ENCODE peak calls at places on chromosome 1, in four cellular contexts. O is GM23338, I is OCI-LY7, S is hepatocyte. N is an unnamed sample.
A peak's percentile ranks its signal among the peaks of the same experiment; 100 is the strongest.

GRCh38 chr1:221141059-221141458 is 261.8 kb downstream of the HLX start:
- DNase-seq in O (no peak), I (no peak), S (no peak), N (no peak)

GRCh38 chr1:86507935-86508582 is 38.8 kb upstream of the CLCA4 start:
- DNase-seq in O (peak; percentile 63), I (peak; percentile 20), S (peak; percentile 27), N (peak; percentile 69)

GRCh38 chr1:151799179-151800022 is 5.8 kb downstream of the LINGO4 start:
- DNase-seq in O (peak; percentile 34), I (no peak), S (no peak), N (peak; percentile 21)

GRCh38 chr1:87956072-87956471 is 627.4 kb downstream of the LMO4 start:
- DNase-seq in O (no peak), I (no peak), S (peak; percentile 32), N (peak; percentile 99)

GRCh38 chr1:36327421-36328087 is 4.1 kb upstream of the EVA1B start:
- DNase-seq in O (no peak), I (no peak), S (no peak), N (peak; percentile 74)

GRCh38 chr1:19643113-19643512 is 998 bp upstream of the NBL1 start:
- DNase-seq in O (no peak), I (no peak), S (peak; percentile 57), N (peak; percentile 82)

GRCh38 chr1:28860332-28861073 is 48.5 kb downstream of the OPRD1 start:
- DNase-seq in O (no peak), I (no peak), S (peak; percentile 86), N (peak; percentile 33)

GRCh38 chr1:11592752-11593151 is 61.5 kb downstream of the FBXO2 start:
- DNase-seq in O (no peak), I (no peak), S (no peak), N (no peak)

GRCh38 chr1:94239796-94240195 is 2.4 kb upstream of the ARHGAP29 start:
- DNase-seq in O (no peak), I (no peak), S (no peak), N (peak; percentile 79)

GRCh38 chr1:180257028-180257386 is 26.9 kb downstream of the LHX4 start:
- DNase-seq in O (no peak), I (no peak), S (no peak), N (no peak)

GRCh38 chr1:225581193-225581592 is 71.7 kb downstream of the ENAH start:
- DNase-seq in O (no peak), I (no peak), S (no peak), N (no peak)

GRCh38 chr1:47915677-47916353 is 81.4 kb downstream of the TRABD2B start:
- DNase-seq in O (peak; percentile 51), I (no peak), S (no peak), N (no peak)

GRCh38 chr1:18939398-18940302 is 16.8 kb downstream of the IFFO2 start:
- DNase-seq in O (no peak), I (no peak), S (no peak), N (peak; percentile 76)

GRCh38 chr1:101756411-101756810 is 240.3 kb downstream of the OLFM3 start:
- DNase-seq in O (no peak), I (no peak), S (no peak), N (no peak)

GRCh38 chr1:181097242-181097641 is 8.7 kb downstream of the IER5 start:
- DNase-seq in O (peak; percentile 14), I (no peak), S (no peak), N (peak; percentile 41)

GRCh38 chr1:226097866-226098625 is 35.5 kb downstream of the H3-3A start:
- DNase-seq in O (no peak), I (no peak), S (no peak), N (peak; percentile 97)

GRCh38 chr1:86741947-86742572 is 37.7 kb downstream of the SH3GLB1 start:
- DNase-seq in O (peak; percentile 62), I (peak; percentile 56), S (peak; percentile 53), N (peak; percentile 63)

GRCh38 chr1:9451086-9451485 is 88.2 kb upstream of the SLC25A33 start:
- DNase-seq in O (no peak), I (no peak), S (no peak), N (no peak)

GRCh38 chr1:228770779-228771223 is 35.5 kb downstream of the RHOU start:
- DNase-seq in O (no peak), I (no peak), S (no peak), N (no peak)

GRCh38 chr1:97423397-97423796 is 497.4 kb downstream of the DPYD start:
- DNase-seq in O (no peak), I (no peak), S (no peak), N (no peak)

GRCh38 chr1:53266038-53266437 is 27.7 kb upstream of the MAGOH start:
- DNase-seq in O (peak; percentile 47), I (peak; percentile 8), S (no peak), N (peak; percentile 23)

GRCh38 chr1:30083800-30084464 is 639.5 kb downstream of the MATN1 start:
- DNase-seq in O (no peak), I (no peak), S (peak; percentile 58), N (peak; percentile 80)
- TF ChIP-seq EZH2phosphoT487 in O (no peak), I (no peak), S (no peak), N (no peak)

DNA sequence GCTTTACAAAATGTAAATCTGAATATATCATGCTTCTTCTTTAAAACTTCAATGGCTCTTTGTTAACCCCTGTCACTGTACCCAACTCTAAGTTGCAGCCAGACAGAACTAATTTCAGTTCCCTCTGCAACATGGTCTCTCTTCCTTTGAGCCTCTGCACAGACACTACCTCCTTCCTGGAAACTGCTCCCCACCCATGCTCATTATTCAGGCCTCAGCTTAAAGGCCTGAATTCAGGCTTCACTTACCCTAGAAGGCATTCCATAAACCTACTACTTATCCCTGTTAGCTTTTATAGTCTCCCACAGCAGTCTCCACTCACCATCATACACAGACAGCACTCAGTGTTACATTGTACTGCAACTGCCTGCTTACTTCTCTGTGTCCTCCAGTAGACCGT is 2.6 kb upstream of the EEIG2 start:
- DNase-seq in O (no peak), I (peak; percentile 75), S (no peak), N (no peak)
- H3K4me1 ChIP-seq in O (peaks cover 28% of the 10 kb centered on the region), I (peaks cover 53% of the 10 kb centered on the region), S (peaks cover 13% of the 10 kb centered on the region), N (peaks cover 6% of the 10 kb centered on the region)

DNA sequence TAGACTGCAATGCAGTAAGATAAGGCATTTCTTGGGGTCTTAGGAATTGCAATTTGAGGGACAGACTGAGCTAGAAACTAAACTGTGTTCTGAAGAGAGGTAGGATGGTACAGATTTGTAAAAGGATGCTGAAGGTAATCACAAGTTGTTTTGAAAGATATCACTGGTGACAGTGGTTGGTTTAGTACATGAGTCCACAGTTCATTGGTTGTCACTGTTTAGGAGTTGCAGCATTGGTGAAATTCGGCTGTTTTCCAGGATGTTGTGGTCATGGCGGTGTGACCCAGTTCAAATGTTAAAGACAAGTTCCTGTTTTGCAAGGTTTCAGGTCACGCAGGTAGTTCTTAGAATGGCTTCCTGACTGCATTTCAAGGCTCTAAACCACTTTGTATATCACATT is 292.8 kb upstream of the B3GALT2 start:
- DNase-seq in O (no peak), I (peak; percentile 87), S (no peak), N (no peak)
- TF ChIP-seq EZH2phosphoT487 in O (no peak), I (no peak), S (no peak), N (no peak)

GRCh38 chr1:2097386-2098300 is 47.4 kb downstream of the PRKCZ start:
- DNase-seq in O (no peak), I (no peak), S (peak; percentile 67), N (no peak)

GRCh38 chr1:2093055-2093454 is 42.8 kb downstream of the PRKCZ start:
- DNase-seq in O (no peak), I (no peak), S (no peak), N (no peak)

GRCh38 chr1:2093636-2094035 is 43.4 kb downstream of the PRKCZ start:
- DNase-seq in O (no peak), I (no peak), S (no peak), N (no peak)

GRCh38 chr1:2095981-2096736 is 45.9 kb downstream of the PRKCZ start:
- DNase-seq in O (no peak), I (no peak), S (no peak), N (no peak)

GRCh38 chr1:2095394-2095793 is 45.2 kb downstream of the PRKCZ start:
- DNase-seq in O (no peak), I (no peak), S (no peak), N (no peak)
- H3K4me1 ChIP-seq in O (peaks cover 4% of the 10 kb centered on the region), I (peaks cover 7% of the 10 kb centered on the region), S (no peaks in the 10 kb centered on the region), N (no peaks in the 10 kb centered on the region)

GRCh38 chr1:203252678-203253077 is 23.2 kb upstream of the CHIT1 start:
- DNase-seq in O (no peak), I (no peak), S (no peak), N (no peak)

DNA sequence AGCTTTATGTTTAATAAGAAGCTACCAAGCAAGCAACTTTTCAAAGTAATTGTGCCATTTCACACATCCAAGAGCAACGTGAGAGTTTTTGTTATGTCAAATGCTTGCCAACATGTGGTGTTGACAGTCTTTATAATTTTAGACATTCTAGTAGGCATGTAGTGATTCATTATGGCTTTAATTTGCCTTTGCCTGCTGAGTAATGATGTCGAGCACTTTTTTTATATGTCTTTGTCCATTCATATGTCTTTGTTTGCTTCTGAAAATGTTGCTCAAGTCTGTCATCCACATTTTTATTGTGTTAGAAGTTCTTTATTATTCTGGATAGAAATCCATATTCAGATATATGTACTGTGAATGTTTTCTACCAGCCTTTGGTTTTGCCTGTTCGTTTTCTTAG is 21.5 kb upstream of the CHIT1 start:
- DNase-seq in O (no peak), I (no peak), S (no peak), N (peak; percentile 34)
- TF ChIP-seq EZH2phosphoT487 in O (no peak), I (no peak), S (no peak), N (no peak)

DNA sequence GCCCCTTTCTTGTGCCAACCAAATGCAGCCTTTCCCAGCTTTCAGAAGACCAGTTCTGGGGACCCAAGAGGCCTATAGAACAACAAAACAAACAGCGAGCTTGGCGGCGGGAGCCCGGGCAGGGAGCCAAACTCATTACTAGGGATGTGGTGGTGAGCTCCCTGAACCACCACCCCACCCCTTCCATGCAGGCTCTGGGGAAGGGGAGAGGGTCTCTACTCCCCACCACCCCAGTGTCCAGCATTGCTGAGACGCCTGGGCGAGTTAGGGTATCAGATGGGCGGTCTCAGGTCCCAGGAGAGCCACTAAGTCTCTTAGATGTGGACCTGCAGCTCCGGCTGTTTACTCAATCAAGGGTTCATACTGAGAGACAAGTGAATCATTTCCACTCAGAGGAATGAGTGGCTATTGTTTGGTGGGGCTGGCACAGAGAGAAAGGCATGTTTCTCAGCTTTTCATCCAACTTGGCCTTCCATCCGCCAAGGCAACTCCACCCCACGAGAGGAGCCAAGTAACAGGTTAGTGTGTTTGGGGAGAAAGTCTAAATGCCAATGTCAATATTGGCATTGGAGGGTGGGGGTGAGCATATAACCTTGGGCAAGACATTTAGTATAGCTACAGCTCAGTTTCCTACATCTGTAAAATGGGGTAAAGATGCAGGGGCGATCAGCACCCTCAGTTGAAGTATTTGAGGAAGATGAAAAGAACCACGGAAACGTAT is 40.9 kb downstream of the PLXNA2 start:
- DNase-seq in O (no peak), I (no peak), S (no peak), N (peak; percentile 92)
- H3K4me1 ChIP-seq in O (peaks cover 3% of the 10 kb centered on the region), I (no peaks in the 10 kb centered on the region), S (peaks cover 45% of the 10 kb centered on the region), N (peaks cover 69% of the 10 kb centered on the region)

N was measured in GM23248.